ENCODE peak calls at places on chromosomes 6 and 20, in five cellular contexts. O is HepG2, L is GM12878, F is Panc1, Q is K562. J is an unnamed sample.
A peak's percentile ranks its signal among the peaks of the same experiment; 100 is the strongest.

GRCh38 chr20:54132612-54133433 is 41.0 kb downstream of the CYP24A1 start:
- DNase-seq in F (peak; percentile 66), L (no peak), Q (no peak), O (peak; percentile 100), J (no peak)

GRCh38 chr6:56477241-56477640 is 165.4 kb downstream of the DST start:
- DNase-seq in O (no peak), Q (no peak), L (no peak), F (no peak), J (no peak)

GRCh38 chr6:126919947-126920346 is 198.5 kb upstream of the RSPO3 start:
- DNase-seq in L (no peak), F (no peak), Q (no peak), O (no peak), J (no peak)

GRCh38 chr6:122484760-122485159 is 13.2 kb upstream of the SERINC1 start:
- DNase-seq in L (no peak), O (no peak), Q (no peak), F (no peak), J (no peak)

GRCh38 chr20:51943761-51944160 is 141.4 kb upstream of the SALL4 start:
- DNase-seq in F (no peak), Q (no peak), O (no peak), L (no peak), J (no peak)

GRCh38 chr6:17093692-17094091 is 8.2 kb upstream of the STMND1 start:
- DNase-seq in F (no peak), O (no peak), Q (no peak), L (no peak), J (no peak)

GRCh38 chr6:163386329-163386910 is 28.1 kb upstream of the QKI start:
- DNase-seq in Q (no peak), F (no peak), O (no peak), L (no peak), J (no peak)

GRCh38 chr6:56775498-56776166 is 132.9 kb upstream of the DST start:
- DNase-seq in O (no peak), F (no peak), L (no peak), Q (no peak), J (no peak)

GRCh38 chr6:4914412-4915159 is 89.3 kb downstream of the RPP40 start:
- DNase-seq in Q (no peak), L (no peak), F (no peak), O (no peak), J (no peak)

GRCh38 chr6:107823047-107823557 is 1.0 kb downstream of the SCML4 start:
- DNase-seq in O (no peak), L (no peak), F (no peak), Q (no peak), J (no peak)

GRCh38 chr20:19565721-19566120 is 192.3 kb upstream of the RIN2 start:
- DNase-seq in Q (no peak), O (no peak), L (no peak), F (no peak), J (no peak)

GRCh38 chr6:35218021-35218420 is 4.3 kb downstream of the SCUBE3 start:
- DNase-seq in L (no peak), F (no peak), O (no peak), Q (no peak), J (no peak)

GRCh38 chr6:132712366-132712765 is 1.5 kb downstream of the VNN1 start:
- DNase-seq in Q (no peak), O (no peak), F (peak; percentile 60), L (no peak), J (no peak)

GRCh38 chr6:166001359-166001758 is 166.3 kb downstream of the TBXT start:
- DNase-seq in O (no peak), F (no peak), L (no peak), Q (no peak), J (no peak)

GRCh38 chr6:31652925-31653724 is 664 bp upstream of the BAG6 start:
- DNase-seq in F (no peak), L (no peak), Q (peak; percentile 94), O (peak; percentile 98), J (peak; percentile 76)

GRCh38 chr20:50292324-50293243 is 102.0 kb downstream of the CEBPB start:
- DNase-seq in Q (peak; percentile 99), L (no peak), F (no peak), O (peak; percentile 97), J (no peak)

GRCh38 chr6:130426078-130426726 is 60.4 kb downstream of the TMEM200A start:
- DNase-seq in Q (no peak), L (no peak), F (no peak), O (no peak), J (no peak)

GRCh38 chr6:157152544-157152943 is 170.8 kb downstream of the TMEM242 start:
- DNase-seq in Q (no peak), L (no peak), F (no peak), O (no peak), J (no peak)

GRCh38 chr20:44728835-44729342 is 13.7 kb downstream of the CCN5 start:
- DNase-seq in L (no peak), Q (no peak), O (no peak), F (peak; percentile 98), J (peak; percentile 63)

GRCh38 chr6:170437719-170438401 is 115.2 kb downstream of the PSMB1 start:
- DNase-seq in F (no peak), L (no peak), Q (no peak), O (no peak), J (no peak)
- TF ChIP-seq SIN3A in F (no peak), L (no peak), Q (no peak), O (no peak), J (no peak)

GRCh38 chr20:40922865-40923264 is 105.8 kb upstream of the TOP1 start:
- DNase-seq in O (no peak), Q (no peak), L (no peak), F (no peak), J (no peak)

GRCh38 chr20:40930561-40930960 is 98.1 kb upstream of the TOP1 start:
- DNase-seq in F (no peak), O (no peak), Q (no peak), L (no peak), J (no peak)

GRCh38 chr20:40931348-40932044 is 97.1 kb upstream of the TOP1 start:
- DNase-seq in F (no peak), Q (no peak), O (no peak), L (no peak), J (no peak)

GRCh38 chr20:40920291-40920690 is 108.3 kb upstream of the TOP1 start:
- DNase-seq in O (peak; percentile 32), F (no peak), Q (no peak), L (no peak), J (no peak)

GRCh38 chr20:40925829-40926228 is 102.8 kb upstream of the TOP1 start:
- DNase-seq in F (no peak), Q (no peak), O (no peak), L (no peak), J (no peak)
- TF ChIP-seq SIN3A in F (no peak), Q (no peak), O (no peak), L (no peak), J (no peak)

DNA sequence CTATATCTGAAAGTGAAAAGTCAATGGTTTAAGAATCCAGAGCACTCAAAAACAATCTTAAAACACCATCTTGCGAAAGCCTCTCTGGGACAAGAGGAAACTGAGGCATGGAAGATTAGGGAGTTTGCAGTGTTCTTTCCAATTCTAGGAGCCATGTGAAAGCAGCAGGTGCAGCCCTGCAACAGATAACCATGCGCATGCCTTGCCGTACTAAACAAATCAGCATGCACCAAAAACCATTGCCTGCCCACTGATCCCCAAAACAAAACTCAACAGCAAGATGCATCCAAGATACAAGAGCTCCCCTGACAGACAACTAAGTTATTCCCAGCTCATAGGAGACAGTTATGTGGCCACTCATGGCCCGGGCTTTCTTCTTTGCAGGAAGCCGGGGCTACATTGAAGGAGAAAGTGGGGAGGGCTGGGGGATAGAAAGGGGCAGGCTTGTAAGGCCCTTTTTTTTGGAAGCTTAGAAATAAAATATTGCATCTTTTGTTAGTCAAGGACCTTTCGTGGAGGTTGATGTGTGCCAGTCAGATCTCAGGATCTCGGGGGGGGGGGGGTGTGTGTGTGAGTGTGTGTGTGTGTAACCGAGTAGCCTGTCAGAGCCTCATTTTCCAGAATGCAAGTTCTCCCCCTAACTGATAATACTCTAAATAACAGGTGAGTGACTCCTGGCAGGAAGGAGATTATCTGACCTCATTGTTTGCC is 178.4 kb downstream of the MBOAT1 start:
- DNase-seq in Q (no peak), F (no peak), L (no peak), O (no peak), J (no peak)
- TF ChIP-seq SIN3A in Q (no peak), F (no peak), L (no peak), O (no peak), J (no peak)

DNA sequence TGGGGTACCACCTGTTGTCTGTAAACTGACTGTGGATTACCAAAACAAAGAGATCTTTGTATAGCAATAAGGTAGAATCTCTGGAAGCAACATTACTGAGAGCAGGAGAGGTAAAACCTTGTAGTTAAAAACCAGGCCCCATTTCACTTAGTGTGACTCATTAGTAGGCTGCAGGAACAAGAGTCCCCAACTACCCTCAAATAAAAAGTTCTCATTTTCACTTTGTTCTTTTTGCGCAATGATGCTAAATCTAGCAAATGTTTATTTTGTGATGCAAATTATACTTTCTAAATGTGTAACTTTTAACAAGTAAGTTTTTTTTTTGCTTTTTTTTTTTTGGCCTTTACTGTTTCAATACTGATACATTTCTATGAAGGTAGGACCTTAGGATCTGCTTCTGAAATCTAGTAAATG is 67.1 kb downstream of the ESF1 start:
- DNase-seq in L (peak; percentile 68), Q (no peak), F (no peak), O (no peak), J (no peak)
- TF ChIP-seq SIN3A in L (no peak), Q (no peak), F (no peak), O (no peak), J (no peak)

GRCh38 chr6:79138146-79138545 is 60.1 kb upstream of the PHIP start:
- DNase-seq in L (no peak), F (no peak), O (no peak), Q (no peak), J (no peak)
- TF ChIP-seq SIN3A in L (no peak), F (no peak), O (no peak), Q (no peak), J (no peak)

DNA sequence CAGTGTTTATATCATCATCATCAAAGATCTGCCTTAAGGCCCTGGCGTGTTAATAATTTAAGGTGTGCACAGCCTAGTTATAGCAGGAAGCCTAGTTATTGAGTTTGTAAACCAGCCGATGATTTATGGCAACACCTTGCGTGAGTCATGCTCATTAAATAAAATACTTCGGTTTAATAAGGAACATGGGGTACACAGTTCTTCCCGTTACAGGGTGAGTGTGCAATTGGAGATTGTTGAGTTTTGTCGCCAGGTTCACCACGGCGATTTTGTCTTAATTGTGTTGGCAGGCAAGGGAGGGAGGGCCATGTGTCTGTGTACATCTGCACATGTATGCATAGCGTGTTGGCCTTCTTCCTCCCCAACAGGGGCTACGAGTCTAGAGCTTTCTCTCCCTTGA is 104.0 kb downstream of the TFAP2A start:
- DNase-seq in F (no peak), Q (no peak), O (no peak), L (no peak), J (no peak)
- TF ChIP-seq SIN3A in F (no peak), Q (no peak), O (no peak), L (no peak), J (no peak)

J was measured in H1.